ENCODE peak calls at places on chromosomes 16 and 17, in five cellular contexts. S is colonic mucosa, W is mesothelial cell of epicardium, D is stomach, F is fibroblast of villous mesenchyme. M is an unnamed sample.

GRCh38 chr17:82104797-82105416 is 6.9 kb upstream of the FASN start:
- DNase-seq in S (no peak), W (no peak), D (no peak), F (no peak), M (no peak)

GRCh38 chr16:50598936-50599361 is 50.8 kb downstream of the NKD1 start:
- DNase-seq in S (no peak), W (no peak), D (no peak), F (no peak), M (no peak)

GRCh38 chr16:68234188-68235104 is 1.5 kb downstream of the ESRP2 start:
- DNase-seq in S (peak), W (no peak), D (peak), F (no peak), M (peak)

GRCh38 chr17:40490289-40490853 is 11.1 kb downstream of the TNS4 start:
- DNase-seq in S (peak), W (no peak), D (no peak), F (peak), M (no peak)

GRCh38 chr17:7014995-7015586 is 2.7 kb downstream of the RNASEK start:
- DNase-seq in S (peak), W (no peak), D (no peak), F (peak), M (no peak)

GRCh38 chr17:50570516-50570915 is 10.0 kb downstream of the CACNA1G start:
- DNase-seq in S (no peak), W (no peak), D (no peak), F (no peak), M (no peak)

GRCh38 chr17:74345433-74346241 is 16.0 kb downstream of the BTBD17 start:
- DNase-seq in S (no peak), W (no peak), D (no peak), F (no peak), M (no peak)

GRCh38 chr16:88606146-88606757 is 32.1 kb upstream of the IL17C start:
- DNase-seq in S (no peak), W (no peak), D (no peak), F (no peak), M (no peak)

GRCh38 chr17:47935961-47936360 is 5.4 kb upstream of the PNPO start:
- DNase-seq in S (no peak), W (no peak), D (no peak), F (peak), M (no peak)

GRCh38 chr17:29145289-29146058 is 34.7 kb downstream of the MYO18A start:
- DNase-seq in S (peak), W (no peak), D (peak), F (peak), M (no peak)

GRCh38 chr17:74177018-74177450 is 26.4 kb upstream of the RPL38 start:
- DNase-seq in S (no peak), W (no peak), D (no peak), F (no peak), M (no peak)

GRCh38 chr16:35255186-35255803 is 1795.9 kb downstream of the TP53TG3F start:
- DNase-seq in S (no peak), W (no peak), D (no peak), F (no peak), M (no peak)

GRCh38 chr17:83194761-83195329 is 115.4 kb downstream of the METRNL start:
- DNase-seq in S (no peak), W (no peak), D (no peak), F (peak), M (no peak)

GRCh38 chr17:32341141-32341856 is 674 bp downstream of the C17orf75 start:
- DNase-seq in S (peak), W (no peak), D (no peak), F (no peak), M (no peak)

GRCh38 chr17:16818821-16819683 is 129.0 kb downstream of the CCDC144A start:
- DNase-seq in S (no peak), W (no peak), D (no peak), F (no peak), M (no peak)

GRCh38 chr17:49547566-49547965 is 28.1 kb upstream of the NXPH3 start:
- DNase-seq in S (no peak), W (no peak), D (no peak), F (no peak), M (no peak)

GRCh38 chr17:65759532-65759931 is 198.1 kb upstream of the AXIN2 start:
- DNase-seq in S (no peak), W (no peak), D (no peak), F (no peak), M (no peak)

DNA sequence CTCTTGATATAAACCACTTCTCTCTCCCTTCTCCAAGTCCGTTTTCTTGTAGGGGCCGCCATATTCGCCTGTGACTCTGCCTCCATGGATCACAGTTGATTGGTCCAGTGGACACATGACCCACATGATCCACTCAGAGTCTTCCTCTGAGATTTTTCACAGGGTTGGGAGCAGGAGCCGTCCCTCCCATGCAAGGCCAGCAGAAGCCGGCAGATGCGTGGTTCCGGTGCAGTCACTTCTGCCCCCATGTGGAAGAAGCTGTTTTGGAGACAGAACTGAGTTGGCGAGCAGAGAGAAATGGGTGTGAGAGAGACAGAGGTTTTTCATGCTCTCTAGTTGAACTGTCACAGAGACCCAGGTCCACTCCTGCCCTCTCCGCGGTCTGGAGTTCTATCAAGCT is 83.3 kb downstream of the C16orf95 start:
- DNase-seq in S (no peak), W (no peak), D (no peak), F (peak), M (no peak)
- TF ChIP-seq CTCF in S (no peak), W (no peak), D (no peak), F (no peak), M (peak)

DNA sequence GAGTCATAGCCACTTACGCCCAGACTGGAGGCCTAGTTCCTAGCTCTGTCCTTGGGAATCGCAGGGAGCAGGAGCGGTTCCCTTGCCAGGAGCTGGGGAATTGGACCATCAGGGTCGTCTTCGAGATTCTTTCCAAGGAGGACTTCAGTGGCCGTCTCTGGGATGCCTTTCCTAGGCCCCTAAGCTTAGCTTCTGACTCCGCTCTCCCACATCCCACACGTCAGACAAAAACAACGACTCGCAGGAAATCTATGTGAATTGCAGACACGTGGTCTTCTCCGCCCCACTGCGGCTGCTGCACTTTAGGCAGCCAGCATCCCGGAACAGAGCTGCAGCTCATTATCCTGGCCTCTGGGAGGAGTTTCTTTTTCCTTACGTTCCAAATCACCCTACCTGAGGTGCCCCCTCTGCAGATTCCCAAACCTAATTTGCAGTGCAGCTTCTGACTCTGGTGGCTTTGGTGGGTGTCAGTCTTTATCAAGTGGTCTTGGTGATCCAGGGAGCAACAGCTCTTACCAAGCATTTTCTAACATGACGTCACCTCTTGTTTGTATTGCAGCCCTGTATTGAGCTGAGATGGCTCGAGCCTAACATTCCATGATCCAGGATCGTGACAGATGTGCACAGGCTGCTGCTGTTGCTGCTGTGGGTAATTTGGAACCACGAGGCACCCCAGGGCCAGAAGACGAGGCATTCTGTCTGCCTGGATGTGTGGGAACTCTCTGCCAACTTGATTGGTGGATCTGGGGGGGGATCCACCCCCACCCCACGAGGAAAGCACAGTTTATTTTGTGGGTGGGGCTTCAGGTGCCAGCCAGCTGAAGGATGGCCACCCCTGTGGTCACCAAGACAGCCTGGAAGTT is 1.1 kb downstream of the KATNB1 start:
- DNase-seq in S (peak), W (no peak), D (peak), F (peak), M (no peak)
- TF ChIP-seq CTCF in S (no peak), W (no peak), D (no peak), F (peak), M (peak)

DNA sequence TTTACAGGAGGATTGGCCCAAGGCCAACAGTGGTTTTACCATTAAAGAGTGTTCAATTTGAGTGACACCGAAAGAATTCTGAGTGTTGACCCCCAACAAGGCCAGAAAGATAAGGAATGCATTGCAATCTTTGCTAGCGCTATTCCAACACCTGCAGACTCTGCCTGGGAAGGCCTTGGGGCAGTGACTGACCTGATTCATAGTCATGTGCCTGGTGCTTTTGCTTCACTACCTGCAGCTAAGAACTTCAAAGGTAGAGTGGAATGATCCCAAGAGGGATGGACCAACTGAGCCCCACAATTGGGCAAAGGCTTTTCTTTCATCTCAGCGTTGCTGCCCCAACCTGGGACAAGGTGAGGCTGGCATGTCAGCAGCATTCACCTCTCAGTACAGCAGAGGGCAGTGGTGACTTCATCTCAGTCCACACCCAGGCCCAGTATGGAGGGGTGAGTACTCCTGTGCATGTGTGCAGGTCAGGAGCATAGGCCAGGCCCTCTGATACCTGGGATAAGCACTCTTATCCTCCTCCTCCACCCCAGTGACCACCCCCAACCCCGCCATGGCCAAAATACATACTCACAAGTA is 149.6 kb upstream of the GNAO1 start:
- DNase-seq in S (no peak), W (no peak), D (no peak), F (no peak), M (peak)
- TF ChIP-seq CTCF in S (no peak), W (no peak), D (no peak), F (no peak), M (peak)

DNA sequence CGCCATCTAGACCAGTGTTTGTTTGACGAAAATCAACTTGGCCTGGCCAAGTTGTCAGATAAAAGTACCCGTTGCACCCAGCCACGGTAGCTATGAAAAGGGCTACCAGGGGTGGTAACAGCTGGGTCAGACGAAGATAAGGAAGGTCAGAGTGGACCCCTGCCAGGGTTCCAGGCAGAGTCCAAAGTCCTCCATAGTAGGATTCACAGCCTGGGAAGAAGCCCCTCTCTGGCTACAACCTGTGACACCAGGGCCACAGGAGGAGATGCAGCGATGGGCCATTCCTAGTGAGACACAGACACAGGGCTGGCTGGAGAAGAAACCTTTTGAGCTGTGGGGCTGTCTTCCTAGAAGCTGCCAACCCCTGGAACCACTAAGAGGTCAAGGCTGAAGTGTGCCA is 39.3 kb downstream of the MEAK7 start:
- DNase-seq in S (no peak), W (no peak), D (peak), F (no peak), M (no peak)
- TF ChIP-seq CTCF in S (no peak), W (no peak), D (no peak), F (no peak), M (no peak)